ENCODE peak calls at places on chromosomes 6 and 20, in six cellular contexts. P, F, V, E, Y and R are unnamed samples.
A peak's percentile ranks its signal among the peaks of the same experiment; 100 is the strongest.

GRCh38 chr6:115594894-115595293 is 465.8 kb downstream of the FRK start:
- DNase-seq in E (no peak), F (no peak), Y (no peak), P (no peak), V (no peak), R (no peak)

GRCh38 chr6:159693894-159694545 is 979 bp upstream of the SOD2 start:
- DNase-seq in P (peak; percentile 56), V (peak; percentile 17), E (no peak), F (peak; percentile 55), Y (peak; percentile 28), R (no peak)

GRCh38 chr20:10752206-10752605 is 78.4 kb upstream of the JAG1 start:
- DNase-seq in F (no peak), P (no peak), Y (no peak), V (no peak), E (no peak), R (no peak)

GRCh38 chr20:36591854-36592641 is 13.5 kb upstream of the RAB5IF start:
- DNase-seq in V (no peak), F (peak; percentile 32), Y (no peak), P (peak; percentile 42), E (no peak), R (peak; percentile 40)

GRCh38 chr20:17895641-17896246 is 72.8 kb downstream of the SNX5 start:
- DNase-seq in P (peak; percentile 60), V (peak; percentile 63), F (peak; percentile 82), Y (peak; percentile 78), E (no peak), R (peak; percentile 47)

GRCh38 chr20:5168582-5169396 is 42.0 kb downstream of the CDS2 start:
- DNase-seq in P (peak; percentile 54), E (no peak), V (peak; percentile 26), F (peak; percentile 56), Y (no peak), R (peak; percentile 27)

GRCh38 chr20:22716824-22717351 is 132.5 kb upstream of the FOXA2 start:
- DNase-seq in F (no peak), E (no peak), Y (no peak), P (peak; percentile 51), V (no peak), R (no peak)

GRCh38 chr6:19142236-19142635 is 694.9 kb upstream of the ID4 start:
- DNase-seq in Y (no peak), E (no peak), P (no peak), F (no peak), V (no peak), R (no peak)

GRCh38 chr6:57222684-57223077 is 574 bp upstream of the RAB23 start:
- DNase-seq in V (no peak), P (no peak), F (no peak), Y (no peak), E (no peak), R (no peak)

GRCh38 chr6:168778201-168778600 is 337.2 kb downstream of the SMOC2 start:
- DNase-seq in P (peak; percentile 63), Y (no peak), F (peak; percentile 32), E (no peak), V (no peak), R (no peak)

DNA sequence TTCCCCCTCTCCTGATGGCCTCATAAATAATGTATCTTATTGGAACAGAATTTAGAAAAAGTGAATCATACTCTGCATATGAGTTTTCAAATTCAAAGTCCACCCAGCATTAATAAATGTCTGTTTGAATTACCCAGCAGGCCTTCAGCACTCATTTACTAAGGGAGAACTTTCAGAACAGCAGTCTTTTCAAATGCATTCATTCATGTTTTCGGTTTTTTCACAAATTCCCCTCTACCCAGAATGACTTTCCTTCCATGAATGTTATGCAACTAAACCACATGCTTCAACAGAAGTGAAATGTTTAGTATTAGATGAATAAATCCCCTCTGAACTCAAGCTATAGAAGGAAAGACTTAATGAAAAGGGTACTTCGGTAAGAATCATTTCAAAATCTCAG is 92.4 kb downstream of the RTN4IP1 start:
- DNase-seq in P (no peak), V (peak; percentile 42), Y (no peak), E (no peak), F (no peak), R (no peak)
- TF ChIP-seq CTCF in P (no peak), V (no peak), Y (no peak), E (no peak), F (no peak), R (no peak)

GRCh38 chr6:53410508-53411258 is 61.9 kb upstream of the ELOVL5 start:
- DNase-seq in F (peak; percentile 34), V (no peak), E (no peak), Y (peak; percentile 54), P (peak; percentile 58), R (peak; percentile 23)
- TF ChIP-seq CTCF in F (peak; percentile 35), V (peak; percentile 16), E (peak; percentile 58), Y (peak; percentile 69), P (peak; percentile 81), R (peak; percentile 74)

DNA sequence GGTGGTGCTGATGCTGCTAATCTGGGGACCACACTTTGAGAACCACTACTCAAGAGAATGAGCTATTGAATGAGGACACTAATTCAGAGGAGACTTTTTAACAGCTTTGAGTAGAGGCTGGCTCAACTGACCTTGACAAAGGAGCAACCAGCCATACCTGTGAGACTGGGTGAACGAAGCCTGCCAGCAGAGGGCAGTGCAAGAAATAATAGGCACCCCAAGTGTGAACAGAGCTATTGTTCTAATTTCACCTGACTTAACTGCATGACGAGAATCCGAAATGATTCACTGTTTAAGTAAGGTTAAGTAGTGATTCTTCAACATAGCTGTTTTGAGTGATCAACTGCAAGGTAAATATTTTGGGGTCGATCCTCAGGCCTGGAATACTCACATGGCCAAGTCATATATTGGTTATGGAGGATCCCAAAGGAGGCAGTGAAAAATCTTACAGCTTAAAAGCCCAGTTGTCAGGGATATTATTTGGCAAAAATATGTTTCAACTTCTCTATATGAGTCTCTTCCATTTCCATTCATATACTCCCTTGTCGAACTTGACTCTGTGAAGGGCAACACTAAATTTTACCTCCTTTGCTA is 550.5 kb upstream of the MARCKS start:
- DNase-seq in E (no peak), Y (peak; percentile 18), P (peak; percentile 48), V (no peak), F (peak; percentile 40), R (no peak)
- TF ChIP-seq CTCF in E (peak; percentile 66), Y (peak; percentile 58), P (peak; percentile 38), V (peak; percentile 26), F (no peak), R (peak; percentile 86)

GRCh38 chr6:27472182-27472616 is 706 bp downstream of the ZNF184 start:
- DNase-seq in E (peak; percentile 43), V (peak; percentile 82), Y (peak; percentile 64), P (peak; percentile 69), F (peak; percentile 51), R (peak; percentile 68)

GRCh38 chr6:27471365-27472115 is 1.4 kb downstream of the ZNF184 start:
- DNase-seq in E (no peak), Y (no peak), F (no peak), P (no peak), V (no peak), R (no peak)

GRCh38 chr6:27474172-27474465 is 1.2 kb upstream of the ZNF184 start:
- DNase-seq in F (no peak), P (no peak), Y (no peak), V (no peak), E (no peak), R (no peak)

GRCh38 chr6:27474672-27475071 is 1.8 kb upstream of the ZNF184 start:
- DNase-seq in F (no peak), V (no peak), P (no peak), E (no peak), Y (no peak), R (no peak)

GRCh38 chr6:27472617-27473400 is at the start of gene ZNF184:
- DNase-seq in E (peak; percentile 90), V (peak; percentile 98), Y (peak; percentile 91), P (peak; percentile 99), F (peak; percentile 96), R (peak; percentile 97)
- TF ChIP-seq CTCF in E (no peak), V (no peak), Y (no peak), P (no peak), F (no peak), R (no peak)